ENCODE peak calls at places on chromosomes 5 and 9, in ten cellular contexts. One of them, this sample, is unnamed.

GRCh38 chr9:20662156-20662555 is 21.9 kb upstream of the FOCAD start:
- DNase-seq in AG10803: no peak
- DNase-seq in A549: no peak
- DNase-seq in tibial artery: no peak
- DNase-seq in heart right ventricle: no peak
- DNase-seq in fibroblast of lung: no peak
- DNase-seq in uterus: no peak
- DNase-seq in spleen: no peak
- DNase-seq in dorsolateral prefrontal cortex: no peak
- DNase-seq in GM23338: no peak
- DNase-seq in this sample: no peak

GRCh38 chr5:135977375-135977928 is 22.7 kb upstream of the LECT2 start:
- DNase-seq in AG10803: peak
- DNase-seq in A549: peak
- DNase-seq in tibial artery: peak
- DNase-seq in heart right ventricle: peak
- DNase-seq in fibroblast of lung: peak
- DNase-seq in uterus: no peak
- DNase-seq in spleen: peak
- DNase-seq in dorsolateral prefrontal cortex: peak
- DNase-seq in GM23338: peak
- DNase-seq in this sample: peak

GRCh38 chr5:53922508-53923498 is 362.4 kb downstream of the NDUFS4 start:
- DNase-seq in AG10803: no peak
- DNase-seq in A549: no peak
- DNase-seq in tibial artery: no peak
- DNase-seq in heart right ventricle: no peak
- DNase-seq in fibroblast of lung: no peak
- DNase-seq in uterus: no peak
- DNase-seq in spleen: no peak
- DNase-seq in dorsolateral prefrontal cortex: no peak
- DNase-seq in GM23338: no peak
- DNase-seq in this sample: no peak

GRCh38 chr9:286091-286740 is 71.6 kb downstream of the DOCK8 start:
- DNase-seq in AG10803: no peak
- DNase-seq in A549: no peak
- DNase-seq in tibial artery: no peak
- DNase-seq in heart right ventricle: no peak
- DNase-seq in fibroblast of lung: no peak
- DNase-seq in uterus: no peak
- DNase-seq in spleen: no peak
- DNase-seq in dorsolateral prefrontal cortex: no peak
- DNase-seq in GM23338: no peak
- DNase-seq in this sample: no peak

GRCh38 chr5:82413302-82414042 is 135.3 kb upstream of the RPS23 start:
- DNase-seq in AG10803: peak
- DNase-seq in A549: no peak
- DNase-seq in tibial artery: no peak
- DNase-seq in heart right ventricle: no peak
- DNase-seq in fibroblast of lung: peak
- DNase-seq in uterus: no peak
- DNase-seq in spleen: no peak
- DNase-seq in dorsolateral prefrontal cortex: no peak
- DNase-seq in GM23338: no peak
- DNase-seq in this sample: peak

GRCh38 chr9:135702002-135702721 is at the start of gene KCNT1:
- DNase-seq in AG10803: peak
- DNase-seq in A549: peak
- DNase-seq in tibial artery: no peak
- DNase-seq in heart right ventricle: peak
- DNase-seq in fibroblast of lung: peak
- DNase-seq in uterus: no peak
- DNase-seq in spleen: no peak
- DNase-seq in dorsolateral prefrontal cortex: peak
- DNase-seq in GM23338: peak
- DNase-seq in this sample: no peak

GRCh38 chr5:142878638-142879037 is 108.5 kb downstream of the ARHGAP26 start:
- DNase-seq in AG10803: no peak
- DNase-seq in A549: no peak
- DNase-seq in tibial artery: no peak
- DNase-seq in heart right ventricle: no peak
- DNase-seq in fibroblast of lung: no peak
- DNase-seq in uterus: no peak
- DNase-seq in spleen: no peak
- DNase-seq in dorsolateral prefrontal cortex: no peak
- DNase-seq in GM23338: no peak
- DNase-seq in this sample: no peak

GRCh38 chr9:89365532-89365912 is 47.2 kb downstream of the SECISBP2 start:
- DNase-seq in AG10803: no peak
- DNase-seq in A549: no peak
- DNase-seq in tibial artery: peak
- DNase-seq in heart right ventricle: no peak
- DNase-seq in fibroblast of lung: no peak
- DNase-seq in uterus: no peak
- DNase-seq in spleen: no peak
- DNase-seq in dorsolateral prefrontal cortex: no peak
- DNase-seq in GM23338: no peak
- DNase-seq in this sample: no peak

GRCh38 chr5:10859393-10860195 is 98.6 kb upstream of the DAP start:
- DNase-seq in AG10803: no peak
- DNase-seq in A549: no peak
- DNase-seq in tibial artery: no peak
- DNase-seq in heart right ventricle: no peak
- DNase-seq in fibroblast of lung: no peak
- DNase-seq in uterus: no peak
- DNase-seq in spleen: no peak
- DNase-seq in dorsolateral prefrontal cortex: no peak
- DNase-seq in GM23338: no peak
- DNase-seq in this sample: no peak
- TF ChIP-seq CTCF in AG10803: no peak
- TF ChIP-seq CTCF in A549: no peak
- TF ChIP-seq CTCF in tibial artery: no peak
- TF ChIP-seq CTCF in heart right ventricle: no peak
- TF ChIP-seq CTCF in fibroblast of lung: no peak
- TF ChIP-seq CTCF in uterus: no peak
- TF ChIP-seq CTCF in spleen: no peak
- TF ChIP-seq CTCF in dorsolateral prefrontal cortex: no peak
- TF ChIP-seq CTCF in GM23338: no peak
- TF ChIP-seq CTCF in this sample: no peak

GRCh38 chr9:78782858-78783257 is 485.9 kb downstream of the PSAT1 start:
- DNase-seq in AG10803: no peak
- DNase-seq in A549: no peak
- DNase-seq in tibial artery: no peak
- DNase-seq in heart right ventricle: no peak
- DNase-seq in fibroblast of lung: peak
- DNase-seq in uterus: no peak
- DNase-seq in spleen: no peak
- DNase-seq in dorsolateral prefrontal cortex: no peak
- DNase-seq in GM23338: no peak
- DNase-seq in this sample: no peak

GRCh38 chr9:78781681-78782080 is 484.8 kb downstream of the PSAT1 start:
- DNase-seq in AG10803: no peak
- DNase-seq in A549: no peak
- DNase-seq in tibial artery: no peak
- DNase-seq in heart right ventricle: no peak
- DNase-seq in fibroblast of lung: peak
- DNase-seq in uterus: no peak
- DNase-seq in spleen: no peak
- DNase-seq in dorsolateral prefrontal cortex: no peak
- DNase-seq in GM23338: no peak
- DNase-seq in this sample: no peak

GRCh38 chr9:78786794-78787193 is 489.9 kb downstream of the PSAT1 start:
- DNase-seq in AG10803: peak
- DNase-seq in A549: peak
- DNase-seq in tibial artery: no peak
- DNase-seq in heart right ventricle: no peak
- DNase-seq in fibroblast of lung: peak
- DNase-seq in uterus: no peak
- DNase-seq in spleen: no peak
- DNase-seq in dorsolateral prefrontal cortex: no peak
- DNase-seq in GM23338: no peak
- DNase-seq in this sample: no peak

GRCh38 chr9:78782234-78782633 is 485.3 kb downstream of the PSAT1 start:
- DNase-seq in AG10803: no peak
- DNase-seq in A549: no peak
- DNase-seq in tibial artery: no peak
- DNase-seq in heart right ventricle: no peak
- DNase-seq in fibroblast of lung: no peak
- DNase-seq in uterus: no peak
- DNase-seq in spleen: no peak
- DNase-seq in dorsolateral prefrontal cortex: no peak
- DNase-seq in GM23338: no peak
- DNase-seq in this sample: no peak

DNA sequence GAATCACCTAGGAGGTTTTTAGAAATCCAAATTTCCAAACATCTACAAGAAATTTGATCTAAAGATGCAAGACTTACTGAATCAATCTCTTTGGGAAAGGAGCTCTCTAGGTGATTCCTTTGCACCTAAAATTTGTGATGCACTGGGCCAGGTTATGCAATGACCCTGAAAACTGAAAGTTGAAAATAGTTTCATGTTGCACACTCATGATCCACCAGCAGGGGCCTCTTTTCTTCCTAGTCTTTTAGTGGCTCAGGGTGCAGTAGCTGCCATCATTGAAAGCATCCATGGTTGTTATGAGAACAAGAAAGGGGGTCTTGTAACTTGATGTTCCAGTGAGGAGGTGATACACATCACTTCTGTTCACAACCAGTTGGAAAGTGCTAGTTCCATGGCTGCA is 486.8 kb downstream of the PSAT1 start:
- DNase-seq in AG10803: no peak
- DNase-seq in A549: no peak
- DNase-seq in tibial artery: no peak
- DNase-seq in heart right ventricle: no peak
- DNase-seq in fibroblast of lung: no peak
- DNase-seq in uterus: no peak
- DNase-seq in spleen: no peak
- DNase-seq in dorsolateral prefrontal cortex: no peak
- DNase-seq in GM23338: peak
- DNase-seq in this sample: no peak
- TF ChIP-seq CTCF in AG10803: no peak
- TF ChIP-seq CTCF in A549: no peak
- TF ChIP-seq CTCF in tibial artery: no peak
- TF ChIP-seq CTCF in heart right ventricle: no peak
- TF ChIP-seq CTCF in fibroblast of lung: peak
- TF ChIP-seq CTCF in uterus: no peak
- TF ChIP-seq CTCF in spleen: no peak
- TF ChIP-seq CTCF in dorsolateral prefrontal cortex: no peak
- TF ChIP-seq CTCF in GM23338: peak
- TF ChIP-seq CTCF in this sample: peak

GRCh38 chr9:131503626-131504465 is 1.1 kb downstream of the POMT1 start:
- DNase-seq in AG10803: peak
- DNase-seq in A549: peak
- DNase-seq in tibial artery: no peak
- DNase-seq in heart right ventricle: no peak
- DNase-seq in fibroblast of lung: peak
- DNase-seq in uterus: no peak
- DNase-seq in spleen: no peak
- DNase-seq in dorsolateral prefrontal cortex: no peak
- DNase-seq in GM23338: peak
- DNase-seq in this sample: no peak
- TF ChIP-seq CTCF in AG10803: peak
- TF ChIP-seq CTCF in A549: no peak
- TF ChIP-seq CTCF in tibial artery: no peak
- TF ChIP-seq CTCF in heart right ventricle: no peak
- TF ChIP-seq CTCF in fibroblast of lung: no peak
- TF ChIP-seq CTCF in uterus: no peak
- TF ChIP-seq CTCF in spleen: no peak
- TF ChIP-seq CTCF in dorsolateral prefrontal cortex: no peak
- TF ChIP-seq CTCF in GM23338: peak
- TF ChIP-seq CTCF in this sample: no peak

GRCh38 chr5:103036601-103037000 is 83.3 kb downstream of the GIN1 start:
- DNase-seq in AG10803: peak
- DNase-seq in A549: no peak
- DNase-seq in tibial artery: no peak
- DNase-seq in heart right ventricle: no peak
- DNase-seq in fibroblast of lung: peak
- DNase-seq in uterus: no peak
- DNase-seq in spleen: no peak
- DNase-seq in dorsolateral prefrontal cortex: no peak
- DNase-seq in GM23338: no peak
- DNase-seq in this sample: no peak

GRCh38 chr5:103034662-103035392 is 85.1 kb downstream of the GIN1 start:
- DNase-seq in AG10803: no peak
- DNase-seq in A549: no peak
- DNase-seq in tibial artery: no peak
- DNase-seq in heart right ventricle: no peak
- DNase-seq in fibroblast of lung: no peak
- DNase-seq in uterus: no peak
- DNase-seq in spleen: no peak
- DNase-seq in dorsolateral prefrontal cortex: no peak
- DNase-seq in GM23338: no peak
- DNase-seq in this sample: no peak

GRCh38 chr5:103035701-103036100 is 84.2 kb downstream of the GIN1 start:
- DNase-seq in AG10803: peak
- DNase-seq in A549: no peak
- DNase-seq in tibial artery: no peak
- DNase-seq in heart right ventricle: no peak
- DNase-seq in fibroblast of lung: no peak
- DNase-seq in uterus: no peak
- DNase-seq in spleen: no peak
- DNase-seq in dorsolateral prefrontal cortex: no peak
- DNase-seq in GM23338: no peak
- DNase-seq in this sample: no peak

GRCh38 chr5:103041071-103041676 is 78.8 kb downstream of the GIN1 start:
- DNase-seq in AG10803: peak
- DNase-seq in A549: peak
- DNase-seq in tibial artery: no peak
- DNase-seq in heart right ventricle: no peak
- DNase-seq in fibroblast of lung: peak
- DNase-seq in uterus: no peak
- DNase-seq in spleen: no peak
- DNase-seq in dorsolateral prefrontal cortex: no peak
- DNase-seq in GM23338: peak
- DNase-seq in this sample: peak

DNA sequence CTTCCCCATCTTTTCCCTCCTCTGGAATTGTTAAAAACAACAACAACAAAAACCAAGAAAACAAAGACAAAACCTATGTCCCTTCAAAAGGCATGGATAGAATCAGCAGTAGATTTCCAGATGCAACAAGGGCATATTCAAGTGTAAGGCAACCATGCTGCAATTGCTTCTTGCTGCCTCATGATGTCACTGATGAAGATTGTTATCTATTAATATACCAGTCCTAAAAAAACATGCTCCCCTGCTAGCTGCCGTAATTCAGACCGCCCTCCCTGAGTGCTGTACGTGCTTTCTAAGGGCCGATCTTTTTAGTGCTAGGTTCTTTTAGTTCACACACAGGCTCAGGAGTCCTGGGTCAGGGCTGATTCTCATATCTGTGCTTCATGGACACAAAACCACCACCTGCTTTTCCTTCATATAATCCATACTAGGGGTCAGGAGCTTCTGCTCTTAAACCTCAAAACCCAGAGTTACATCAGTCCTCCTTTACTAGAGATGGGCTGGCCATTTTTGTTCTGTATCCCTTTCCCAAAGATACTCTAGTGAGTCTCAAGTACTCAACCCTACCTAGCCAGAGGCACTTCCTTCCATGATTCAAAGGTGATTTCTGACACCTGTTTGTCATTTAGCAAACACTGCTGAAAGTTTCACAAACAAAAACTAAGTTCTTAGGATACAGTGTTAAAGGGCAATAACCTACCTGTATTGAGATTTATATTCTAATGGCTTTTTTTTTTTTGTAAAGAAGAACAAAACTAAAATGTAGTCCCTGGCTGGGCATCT is 82.1 kb downstream of the GIN1 start:
- DNase-seq in AG10803: no peak
- DNase-seq in A549: no peak
- DNase-seq in tibial artery: no peak
- DNase-seq in heart right ventricle: no peak
- DNase-seq in fibroblast of lung: peak
- DNase-seq in uterus: no peak
- DNase-seq in spleen: no peak
- DNase-seq in dorsolateral prefrontal cortex: no peak
- DNase-seq in GM23338: no peak
- DNase-seq in this sample: no peak
- TF ChIP-seq CTCF in AG10803: no peak
- TF ChIP-seq CTCF in A549: no peak
- TF ChIP-seq CTCF in tibial artery: no peak
- TF ChIP-seq CTCF in heart right ventricle: no peak
- TF ChIP-seq CTCF in fibroblast of lung: no peak
- TF ChIP-seq CTCF in uterus: no peak
- TF ChIP-seq CTCF in spleen: no peak
- TF ChIP-seq CTCF in dorsolateral prefrontal cortex: no peak
- TF ChIP-seq CTCF in GM23338: peak
- TF ChIP-seq CTCF in this sample: no peak